ENCODE peak calls at places on chromosome 1, in ten cellular contexts. J is Calu3, D is epithelial cell of esophagus, H is A172, V is GM10248, X is GM23338, R is myocyte, Y is fibroblast of pulmonary artery, L is left lung, C is DMS153. P is an unnamed sample.

GRCh38 chr1:246107516-246108277 is 399.4 kb downstream of the SMYD3 start:
- DNase-seq in L (no peak), J (no peak), X (peak; percentile 12), Y (peak; percentile 30), R (peak; percentile 36), D (no peak), H (peak; percentile 42), C (no peak), V (no peak), P (no peak)

GRCh38 chr1:84298688-84299535 is 2.6 kb upstream of the SAMD13 start:
- DNase-seq in C (peak; percentile 21), H (peak; percentile 1), L (peak; percentile 84), X (peak; percentile 53), V (peak; percentile 64), Y (peak; percentile 22), J (peak; percentile 50), R (peak; percentile 59), D (peak; percentile 21), P (peak; percentile 77)

GRCh38 chr1:24551290-24551859 is 4.5 kb upstream of the NCMAP start:
- DNase-seq in V (no peak), Y (no peak), X (no peak), J (no peak), C (no peak), R (no peak), H (no peak), L (peak; percentile 22), D (no peak), P (no peak)

GRCh38 chr1:207904377-207904902 is 6.5 kb downstream of the CD34 start:
- DNase-seq in Y (no peak), C (no peak), R (no peak), H (no peak), X (no peak), J (no peak), V (no peak), D (no peak), L (no peak), P (no peak)

GRCh38 chr1:47450606-47451005 is 12.8 kb downstream of the FOXD2 start:
- DNase-seq in D (no peak), R (no peak), X (no peak), L (no peak), H (no peak), V (no peak), C (no peak), J (no peak), Y (no peak), P (no peak)

GRCh38 chr1:159915571-159916239 is 9.6 kb downstream of the TAGLN2 start:
- DNase-seq in L (no peak), X (no peak), J (no peak), R (no peak), D (no peak), C (no peak), V (no peak), H (peak; percentile 23), Y (no peak), P (no peak)

GRCh38 chr1:172373864-172374263 is 46.6 kb upstream of the C1orf105 start:
- DNase-seq in D (peak; percentile 40), H (no peak), V (no peak), C (no peak), J (no peak), R (peak; percentile 37), X (no peak), Y (no peak), L (no peak), P (no peak)

GRCh38 chr1:169497317-169497716 is 11.6 kb upstream of the SLC19A2 start:
- DNase-seq in H (no peak), D (peak; percentile 80), Y (no peak), X (no peak), V (no peak), R (no peak), J (no peak), C (no peak), L (no peak), P (no peak)

GRCh38 chr1:85584923-85585322 is 4.4 kb downstream of the CCN1 start:
- DNase-seq in R (peak; percentile 42), V (no peak), L (no peak), D (no peak), J (no peak), H (no peak), C (no peak), X (peak; percentile 41), Y (peak; percentile 85), P (no peak)

GRCh38 chr1:173268786-173269277 is 61.7 kb upstream of the TNFSF4 start:
- DNase-seq in X (no peak), H (no peak), L (no peak), C (no peak), D (no peak), V (no peak), Y (no peak), J (no peak), R (no peak), P (no peak)

P was measured in cardiac septum.